ENCODE peak calls at places on chromosome 6, in eight cellular contexts. One of them, this sample, is unnamed.

GRCh38 chr6:45966797-45967196 is 48.9 kb downstream of the CLIC5 start:
- DNase-seq in adrenal gland: no peak
- DNase-seq in ovary: no peak
- DNase-seq in CD8-positive, alpha-beta T cell: no peak
- DNase-seq in left ventricle myocardium superior: no peak
- DNase-seq in CD4-positive, alpha-beta T cell: no peak
- DNase-seq in amygdala: no peak
- DNase-seq in SK-N-MC: no peak
- DNase-seq in this sample: no peak

GRCh38 chr6:135428078-135428477 is 69.5 kb downstream of the AHI1 start:
- DNase-seq in CD8-positive, alpha-beta T cell: no peak
- DNase-seq in left ventricle myocardium superior: no peak
- DNase-seq in adrenal gland: no peak
- DNase-seq in ovary: no peak
- DNase-seq in SK-N-MC: no peak
- DNase-seq in amygdala: no peak
- DNase-seq in CD4-positive, alpha-beta T cell: no peak
- DNase-seq in this sample: no peak

GRCh38 chr6:144581807-144582537 is 296.8 kb downstream of the UTRN start:
- DNase-seq in SK-N-MC: no peak
- DNase-seq in adrenal gland: no peak
- DNase-seq in CD8-positive, alpha-beta T cell: no peak
- DNase-seq in amygdala: no peak
- DNase-seq in ovary: no peak
- DNase-seq in left ventricle myocardium superior: no peak
- DNase-seq in CD4-positive, alpha-beta T cell: no peak
- DNase-seq in this sample: no peak

GRCh38 chr6:35777356-35778102 is 1.1 kb downstream of the CLPSL2 start:
- DNase-seq in amygdala: no peak
- DNase-seq in left ventricle myocardium superior: no peak
- DNase-seq in SK-N-MC: no peak
- DNase-seq in CD8-positive, alpha-beta T cell: no peak
- DNase-seq in CD4-positive, alpha-beta T cell: no peak
- DNase-seq in ovary: no peak
- DNase-seq in adrenal gland: no peak
- DNase-seq in this sample: no peak

GRCh38 chr6:106608080-106608668 is 21.1 kb downstream of the RTN4IP1 start:
- DNase-seq in amygdala: no peak
- DNase-seq in CD4-positive, alpha-beta T cell: no peak
- DNase-seq in adrenal gland: no peak
- DNase-seq in SK-N-MC: peak
- DNase-seq in ovary: no peak
- DNase-seq in CD8-positive, alpha-beta T cell: no peak
- DNase-seq in left ventricle myocardium superior: no peak
- DNase-seq in this sample: peak

GRCh38 chr6:498795-499231 is 107.3 kb downstream of the IRF4 start:
- DNase-seq in amygdala: no peak
- DNase-seq in SK-N-MC: no peak
- DNase-seq in ovary: no peak
- DNase-seq in CD4-positive, alpha-beta T cell: no peak
- DNase-seq in CD8-positive, alpha-beta T cell: peak
- DNase-seq in left ventricle myocardium superior: no peak
- DNase-seq in adrenal gland: no peak
- DNase-seq in this sample: no peak

GRCh38 chr6:68756454-68757375 is 121.6 kb downstream of the ADGRB3 start:
- DNase-seq in CD4-positive, alpha-beta T cell: no peak
- DNase-seq in CD8-positive, alpha-beta T cell: no peak
- DNase-seq in ovary: no peak
- DNase-seq in amygdala: no peak
- DNase-seq in left ventricle myocardium superior: peak
- DNase-seq in adrenal gland: no peak
- DNase-seq in SK-N-MC: no peak
- DNase-seq in this sample: no peak

GRCh38 chr6:35359744-35360348 is 17.5 kb downstream of the PPARD start:
- DNase-seq in SK-N-MC: no peak
- DNase-seq in ovary: peak
- DNase-seq in CD8-positive, alpha-beta T cell: no peak
- DNase-seq in CD4-positive, alpha-beta T cell: no peak
- DNase-seq in left ventricle myocardium superior: peak
- DNase-seq in amygdala: peak
- DNase-seq in adrenal gland: peak
- DNase-seq in this sample: no peak

GRCh38 chr6:129667621-129668020 is 42.4 kb downstream of the ARHGAP18 start:
- DNase-seq in ovary: no peak
- DNase-seq in SK-N-MC: no peak
- DNase-seq in amygdala: no peak
- DNase-seq in left ventricle myocardium superior: no peak
- DNase-seq in CD8-positive, alpha-beta T cell: no peak
- DNase-seq in adrenal gland: peak
- DNase-seq in CD4-positive, alpha-beta T cell: no peak
- DNase-seq in this sample: no peak

GRCh38 chr6:169839898-169840631 is 88.6 kb downstream of the ERMARD start:
- DNase-seq in CD8-positive, alpha-beta T cell: no peak
- DNase-seq in amygdala: no peak
- DNase-seq in adrenal gland: no peak
- DNase-seq in SK-N-MC: no peak
- DNase-seq in ovary: no peak
- DNase-seq in CD4-positive, alpha-beta T cell: no peak
- DNase-seq in left ventricle myocardium superior: peak
- DNase-seq in this sample: no peak

GRCh38 chr6:167472876-167473275 is 148.0 kb downstream of the TTLL2 start:
- DNase-seq in CD4-positive, alpha-beta T cell: no peak
- DNase-seq in left ventricle myocardium superior: no peak
- DNase-seq in CD8-positive, alpha-beta T cell: no peak
- DNase-seq in adrenal gland: no peak
- DNase-seq in SK-N-MC: no peak
- DNase-seq in ovary: no peak
- DNase-seq in amygdala: no peak
- DNase-seq in this sample: no peak

GRCh38 chr6:104953410-104953953 is 3.4 kb upstream of the LIN28B start:
- DNase-seq in left ventricle myocardium superior: no peak
- DNase-seq in SK-N-MC: no peak
- DNase-seq in adrenal gland: no peak
- DNase-seq in CD8-positive, alpha-beta T cell: no peak
- DNase-seq in ovary: no peak
- DNase-seq in amygdala: no peak
- DNase-seq in CD4-positive, alpha-beta T cell: no peak
- DNase-seq in this sample: no peak

GRCh38 chr6:133184798-133185380 is 56.3 kb upstream of the EYA4 start:
- DNase-seq in adrenal gland: no peak
- DNase-seq in left ventricle myocardium superior: no peak
- DNase-seq in SK-N-MC: no peak
- DNase-seq in ovary: no peak
- DNase-seq in CD8-positive, alpha-beta T cell: no peak
- DNase-seq in amygdala: no peak
- DNase-seq in CD4-positive, alpha-beta T cell: no peak
- DNase-seq in this sample: no peak

GRCh38 chr6:31142356-31142755 is 3.5 kb upstream of the PSORS1C2 start:
- DNase-seq in left ventricle myocardium superior: no peak
- DNase-seq in CD4-positive, alpha-beta T cell: no peak
- DNase-seq in amygdala: no peak
- DNase-seq in adrenal gland: no peak
- DNase-seq in ovary: no peak
- DNase-seq in SK-N-MC: no peak
- DNase-seq in CD8-positive, alpha-beta T cell: no peak
- DNase-seq in this sample: no peak

GRCh38 chr6:107862383-107862782 is 38.3 kb upstream of the SCML4 start:
- DNase-seq in CD8-positive, alpha-beta T cell: no peak
- DNase-seq in adrenal gland: no peak
- DNase-seq in SK-N-MC: no peak
- DNase-seq in left ventricle myocardium superior: no peak
- DNase-seq in amygdala: no peak
- DNase-seq in ovary: no peak
- DNase-seq in CD4-positive, alpha-beta T cell: no peak
- DNase-seq in this sample: no peak

GRCh38 chr6:70905676-70906075 is 51.2 kb downstream of the B3GAT2 start:
- DNase-seq in left ventricle myocardium superior: no peak
- DNase-seq in ovary: no peak
- DNase-seq in amygdala: no peak
- DNase-seq in CD8-positive, alpha-beta T cell: no peak
- DNase-seq in SK-N-MC: no peak
- DNase-seq in adrenal gland: no peak
- DNase-seq in CD4-positive, alpha-beta T cell: no peak
- DNase-seq in this sample: no peak

GRCh38 chr6:160494576-160494975 is 146.4 kb downstream of the SLC22A3 start:
- DNase-seq in CD4-positive, alpha-beta T cell: no peak
- DNase-seq in CD8-positive, alpha-beta T cell: no peak
- DNase-seq in ovary: no peak
- DNase-seq in adrenal gland: no peak
- DNase-seq in amygdala: no peak
- DNase-seq in SK-N-MC: no peak
- DNase-seq in left ventricle myocardium superior: no peak
- DNase-seq in this sample: no peak

This sample was measured in GM12892.